ENCODE peak calls at places on chromosomes 4 and X, in five cellular contexts. E is stomach, V is adrenal gland, K is bronchial epithelial cell, O is AG04449. G is an unnamed sample.

GRCh38 chrX:42770566-42770965 is 7.4 kb downstream of the PPP1R2C start:
- DNase-seq in E (no peak), V (no peak), K (no peak), O (no peak), G (no peak)

GRCh38 chr4:108795733-108796132 is 32.9 kb upstream of the ETNPPL start:
- DNase-seq in E (no peak), V (no peak), K (no peak), O (no peak), G (no peak)

GRCh38 chrX:67543818-67544217 is at the start of gene AR:
- DNase-seq in E (peak; percentile 58), V (peak; percentile 59), K (peak; percentile 8), O (no peak), G (no peak)

GRCh38 chr4:15232725-15233597 is 194.9 kb upstream of the C1QTNF7 start:
- DNase-seq in E (no peak), V (peak; percentile 29), K (peak; percentile 47), O (peak; percentile 49), G (no peak)

GRCh38 chr4:148522995-148523394 is 80.8 kb upstream of the NR3C2 start:
- DNase-seq in E (no peak), V (no peak), K (no peak), O (no peak), G (no peak)

GRCh38 chrX:112840382-112841113 is at the start of gene AMOT:
- DNase-seq in E (peak; percentile 71), V (peak; percentile 55), K (peak; percentile 23), O (no peak), G (no peak)

GRCh38 chr4:2991243-2991642 is 27.9 kb downstream of the GRK4 start:
- DNase-seq in E (no peak), V (no peak), K (peak; percentile 79), O (no peak), G (no peak)

GRCh38 chr4:55396305-55397023 is 707 bp downstream of the TMEM165 start:
- DNase-seq in E (peak; percentile 46), V (peak; percentile 38), K (peak; percentile 64), O (no peak), G (peak; percentile 46)

GRCh38 chr4:40251366-40251765 is 54.5 kb downstream of the RHOH start:
- DNase-seq in E (no peak), V (no peak), K (peak; percentile 98), O (no peak), G (peak; percentile 73)

GRCh38 chr4:8276358-8277240 is 7.0 kb downstream of the HTRA3 start:
- DNase-seq in E (peak; percentile 77), V (no peak), K (no peak), O (no peak), G (peak; percentile 58)

GRCh38 chr4:181896609-181897008 is 346.6 kb upstream of the TENM3 start:
- DNase-seq in E (no peak), V (no peak), K (no peak), O (no peak), G (no peak)

GRCh38 chrX:56803849-56804681 is 75.0 kb downstream of the NBDY start:
- DNase-seq in E (no peak), V (no peak), K (peak; percentile 21), O (no peak), G (no peak)

GRCh38 chrX:56805399-56805798 is 76.4 kb downstream of the NBDY start:
- DNase-seq in E (no peak), V (no peak), K (no peak), O (no peak), G (no peak)

GRCh38 chrX:56802428-56802827 is 73.4 kb downstream of the NBDY start:
- DNase-seq in E (no peak), V (no peak), K (no peak), O (no peak), G (no peak)

GRCh38 chrX:56804867-56805266 is 75.8 kb downstream of the NBDY start:
- DNase-seq in E (no peak), V (no peak), K (peak; percentile 75), O (no peak), G (no peak)

DNA sequence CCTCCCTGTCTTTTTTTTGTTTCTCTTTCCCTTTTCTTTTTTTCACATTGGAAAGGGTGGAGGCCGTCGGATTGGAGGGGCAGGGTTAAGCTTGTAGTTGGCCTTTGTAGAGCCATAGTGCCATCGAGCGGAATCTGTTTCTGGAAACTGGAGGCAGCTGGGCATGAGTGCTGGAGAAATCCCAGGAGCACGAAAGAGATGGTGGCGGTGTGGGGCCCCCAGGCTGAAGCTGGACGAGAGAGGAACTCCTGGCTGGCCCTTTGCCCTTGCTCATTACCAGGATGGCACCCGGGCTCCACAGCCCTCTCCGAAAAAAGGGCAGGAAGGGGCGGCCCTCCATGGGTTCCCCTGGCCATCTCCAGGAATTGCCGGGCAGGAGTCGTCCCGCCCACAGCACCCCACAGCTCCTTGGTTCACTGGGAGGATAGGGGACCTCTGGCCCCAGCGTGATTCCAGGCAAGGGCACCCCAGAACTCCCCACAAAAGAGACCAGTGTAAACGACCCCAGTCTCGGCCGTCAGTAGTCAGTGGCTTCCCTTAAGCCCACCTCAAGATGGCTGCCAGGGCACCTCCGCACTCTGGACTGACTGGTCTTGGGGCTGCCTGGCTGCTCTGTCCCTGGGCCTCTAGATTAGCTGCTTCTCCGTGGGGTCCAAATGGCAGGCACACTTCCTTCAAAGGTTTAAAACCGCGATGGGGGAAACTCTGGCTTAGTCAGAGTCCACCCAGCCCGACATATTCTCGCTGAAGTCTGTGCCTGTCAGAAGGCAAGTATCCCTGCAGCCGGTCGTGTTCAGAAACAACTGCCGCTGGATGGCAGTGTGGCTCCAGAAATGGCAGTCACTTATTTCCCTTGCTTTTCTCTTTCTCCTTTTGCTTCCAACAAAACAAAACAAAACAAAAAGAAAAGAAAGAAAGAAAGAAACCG is 74.1 kb downstream of the NBDY start:
- DNase-seq in E (peak; percentile 75), V (peak; percentile 87), K (peak; percentile 35), O (no peak), G (peak; percentile 77)
- TF ChIP-seq CTCF in E (peak; percentile 13), V (peak; percentile 69), K (peak; percentile 39), O (peak; percentile 35), G (peak; percentile 70)

GRCh38 chr4:82275431-82276423 is 98.1 kb downstream of the HNRNPD start:
- DNase-seq in E (no peak), V (no peak), K (peak; percentile 16), O (no peak), G (no peak)
- TF ChIP-seq CTCF in E (no peak), V (no peak), K (no peak), O (no peak), G (no peak)

GRCh38 chrX:101417190-101417589 is 9.2 kb downstream of the HNRNPH2 start:
- DNase-seq in E (no peak), V (no peak), K (no peak), O (no peak), G (no peak)

GRCh38 chrX:101416691-101417090 is 8.7 kb downstream of the HNRNPH2 start:
- DNase-seq in E (no peak), V (no peak), K (no peak), O (no peak), G (no peak)

GRCh38 chrX:101417981-101418841 is 10.2 kb downstream of the HNRNPH2 start:
- DNase-seq in E (peak; percentile 58), V (peak; percentile 55), K (no peak), O (no peak), G (no peak)

GRCh38 chrX:101411984-101412383 is 4.0 kb downstream of the HNRNPH2 start:
- DNase-seq in E (no peak), V (no peak), K (no peak), O (no peak), G (no peak)

DNA sequence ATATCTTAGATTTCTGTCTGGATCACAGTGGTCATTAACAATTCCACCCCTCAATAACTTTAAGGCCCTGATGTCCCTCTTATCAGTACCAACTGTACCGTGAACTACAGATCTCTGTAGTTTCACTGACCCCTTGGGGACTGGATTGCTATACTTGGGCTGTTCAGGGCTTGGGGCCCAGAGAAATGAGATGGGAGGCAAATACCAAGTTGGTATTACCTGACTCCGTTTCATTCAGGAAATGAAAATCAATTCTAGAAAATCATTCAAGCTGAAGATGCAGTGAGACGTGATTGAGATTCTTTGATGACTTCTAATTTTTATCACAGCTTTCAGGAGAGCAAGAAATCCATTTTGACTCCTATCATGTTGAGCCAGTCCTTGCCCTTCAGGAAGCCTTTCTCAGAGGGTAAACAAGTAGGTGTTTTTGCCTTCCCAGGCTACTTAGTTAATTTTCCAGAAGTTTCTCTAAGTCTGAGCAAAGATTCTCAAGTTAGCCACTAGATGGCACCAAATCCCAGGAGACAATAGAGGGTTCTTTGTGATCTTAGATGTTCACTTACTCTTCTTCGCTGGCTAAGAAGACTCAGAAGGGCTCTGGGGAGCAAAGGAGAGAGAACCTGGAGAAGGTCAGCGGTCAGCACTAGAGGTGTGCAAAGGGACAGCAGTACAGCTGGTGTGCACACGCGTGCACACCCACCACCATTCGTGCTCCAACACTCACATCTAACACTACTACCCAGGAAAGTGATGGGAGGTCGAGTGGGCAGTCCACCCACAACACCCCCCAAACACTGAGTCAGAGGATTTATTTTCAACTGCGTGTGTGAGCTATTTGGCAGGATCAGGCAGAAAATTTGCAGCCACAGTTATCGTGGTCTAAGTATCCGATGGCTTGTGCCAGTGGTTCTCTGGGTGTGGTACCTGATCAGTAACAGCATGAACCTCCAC is 7.4 kb downstream of the HNRNPH2 start:
- DNase-seq in E (no peak), V (peak; percentile 36), K (peak; percentile 70), O (no peak), G (peak; percentile 77)
- TF ChIP-seq CTCF in E (peak; percentile 56), V (peak; percentile 86), K (peak; percentile 62), O (peak; percentile 39), G (peak; percentile 50)

GRCh38 chr4:80225628-80226027 is 28.3 kb downstream of the PRDM8 start:
- DNase-seq in E (no peak), V (no peak), K (peak; percentile 80), O (no peak), G (no peak)

GRCh38 chr4:80219301-80220025 is 22.2 kb downstream of the PRDM8 start:
- DNase-seq in E (no peak), V (no peak), K (no peak), O (no peak), G (no peak)

GRCh38 chr4:80221161-80221560 is 23.9 kb downstream of the PRDM8 start:
- DNase-seq in E (no peak), V (no peak), K (no peak), O (no peak), G (peak; percentile 34)

GRCh38 chr4:80216100-80216761 is 18.9 kb downstream of the PRDM8 start:
- DNase-seq in E (no peak), V (no peak), K (no peak), O (no peak), G (no peak)

DNA sequence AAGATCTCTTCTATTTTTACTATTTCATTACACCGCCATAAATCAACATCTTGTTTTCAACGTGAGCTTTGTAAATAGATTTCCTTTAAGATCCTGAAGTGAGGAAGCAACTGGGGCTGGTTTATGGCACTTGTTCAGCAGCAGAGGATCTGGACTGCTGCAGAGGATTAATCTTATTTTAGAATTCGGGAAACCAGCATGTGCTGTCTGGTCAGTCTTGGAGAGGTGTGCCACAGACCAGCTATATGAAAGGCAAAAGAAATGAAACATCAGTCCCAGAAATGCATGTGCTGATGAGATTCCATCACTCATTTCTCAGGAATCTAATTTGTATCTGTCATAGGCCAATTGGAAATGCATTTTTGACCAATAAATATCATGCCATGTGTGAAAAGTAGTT is 23.4 kb downstream of the PRDM8 start:
- DNase-seq in E (no peak), V (no peak), K (no peak), O (no peak), G (no peak)
- TF ChIP-seq CTCF in E (no peak), V (no peak), K (no peak), O (no peak), G (no peak)